ENCODE peak calls at places on chromosomes 5 and 9, in four cellular contexts. L is AG20443, M is fibroblast of pulmonary artery, K is heart left ventricle. D is an unnamed sample.

GRCh38 chr9:108363321-108363720 is 492.5 kb downstream of the ACTL7B start:
- DNase-seq in L (no peak), M (no peak), K (no peak), D (no peak)

GRCh38 chr5:142125963-142126362 is 17.4 kb downstream of the NDFIP1 start:
- DNase-seq in M (no peak), L (no peak), K (no peak), D (no peak)

GRCh38 chr9:136674786-136675349 is 12.2 kb downstream of the EGFL7 start:
- DNase-seq in K (peak), M (peak), L (no peak), D (no peak)

GRCh38 chr9:112605518-112605917 is 112.4 kb downstream of the INIP start:
- DNase-seq in L (no peak), K (no peak), M (no peak), D (no peak)

GRCh38 chr9:3708751-3709150 is 182.9 kb upstream of the RFX3 start:
- DNase-seq in M (peak), L (no peak), K (no peak), D (peak)

GRCh38 chr9:115146581-115147021 is 28.6 kb upstream of the TNC start:
- DNase-seq in K (no peak), M (peak), L (peak), D (peak)

GRCh38 chr5:14268236-14268701 is 125.1 kb downstream of the TRIO start:
- DNase-seq in K (no peak), M (peak), L (peak), D (peak)

GRCh38 chr9:113482991-113483675 is 19.6 kb downstream of the RGS3 start:
- DNase-seq in L (no peak), M (no peak), K (no peak), D (no peak)

GRCh38 chr5:179870952-179871351 is 12.3 kb upstream of the MRNIP start:
- DNase-seq in L (no peak), M (no peak), K (no peak), D (no peak)

GRCh38 chr9:18861599-18862546 is 171.1 kb downstream of the SAXO1 start:
- DNase-seq in M (peak), K (peak), L (peak), D (peak)

GRCh38 chr9:135588886-135589595 is 27.5 kb downstream of the PAEP start:
- DNase-seq in M (no peak), L (peak), K (no peak), D (no peak)

GRCh38 chr9:127452481-127453092 is 1.3 kb downstream of the LRSAM1 start:
- DNase-seq in K (peak), L (no peak), M (peak), D (peak)

GRCh38 chr5:134133995-134134541 is 19.6 kb downstream of the TCF7 start:
- DNase-seq in L (no peak), K (no peak), M (no peak), D (no peak)

GRCh38 chr5:133006653-133007052 is 19.7 kb downstream of the ZCCHC10 start:
- DNase-seq in K (no peak), L (no peak), M (peak), D (peak)

GRCh38 chr5:139148986-139149385 is 49.2 kb downstream of the SIL1 start:
- DNase-seq in L (no peak), M (no peak), K (no peak), D (no peak)

GRCh38 chr5:170538096-170538465 is 34.3 kb downstream of the KCNIP1 start:
- DNase-seq in L (no peak), M (no peak), K (no peak), D (no peak)

GRCh38 chr5:73815631-73816030 is 189.6 kb downstream of the ARHGEF28 start:
- DNase-seq in M (no peak), L (no peak), K (no peak), D (peak)

GRCh38 chr5:16178745-16179372 is 732 bp downstream of the MARCHF11 start:
- DNase-seq in L (peak), M (peak), K (peak), D (peak)

GRCh38 chr9:91474656-91475055 is 51.0 kb upstream of the NFIL3 start:
- DNase-seq in M (peak), L (no peak), K (no peak), D (no peak)

GRCh38 chr9:85599540-85600140 is 142.1 kb downstream of the AGTPBP1 start:
- DNase-seq in M (peak), L (peak), K (no peak), D (peak)

GRCh38 chr5:55387865-55388264 is 80.1 kb downstream of the MTREX start:
- DNase-seq in L (no peak), M (no peak), K (no peak), D (no peak)

GRCh38 chr5:143316337-143316736 is 87.1 kb downstream of the NR3C1 start:
- DNase-seq in K (no peak), L (no peak), M (no peak), D (no peak)

GRCh38 chr5:88142801-88143692 is 125.6 kb downstream of the TMEM161B start:
- DNase-seq in L (peak), K (no peak), M (peak), D (peak)

GRCh38 chr9:128554155-128554862 is 1.9 kb downstream of the SPTAN1 start:
- DNase-seq in M (peak), L (peak), K (peak), D (peak)

GRCh38 chr5:758698-759053 is 25.9 kb downstream of the ZDHHC11B start:
- DNase-seq in K (peak), M (no peak), L (peak), D (no peak)